ENCODE peak calls at places on chromosomes 13 and 19, in four cellular contexts. M, B, L and W are unnamed samples.
A peak's percentile ranks its signal among the peaks of the same experiment; 100 is the strongest.

GRCh38 chr19:3263866-3264265 is 39.4 kb downstream of the CELF5 start:
- DNase-seq in M (no peak), B (no peak), L (no peak), W (no peak)

GRCh38 chr19:5934779-5935472 is 20.9 kb downstream of the CAPS start:
- DNase-seq in L (peak; percentile 46), M (no peak), B (no peak), W (no peak)

GRCh38 chr19:35545855-35546381 is 492 bp downstream of the TMEM147 start:
- DNase-seq in B (peak; percentile 70), L (peak; percentile 47), M (no peak), W (no peak)

GRCh38 chr19:17743874-17744273 is 7.4 kb upstream of the FCHO1 start:
- DNase-seq in B (no peak), L (no peak), M (no peak), W (no peak)

GRCh38 chr19:43354305-43354627 is 780 bp downstream of the CD177 start:
- DNase-seq in B (no peak), L (no peak), M (peak; percentile 30), W (no peak)

GRCh38 chr13:48783181-48783630 is 129.5 kb downstream of the CYSLTR2 start:
- DNase-seq in M (peak; percentile 54), L (peak; percentile 58), B (peak; percentile 45), W (no peak)

GRCh38 chr13:81487151-81487550 is 1146.2 kb upstream of the SPRY2 start:
- DNase-seq in L (no peak), M (no peak), B (no peak), W (peak; percentile 15)

GRCh38 chr13:111859361-111860105 is 207.4 kb upstream of the SOX1 start:
- DNase-seq in M (no peak), L (no peak), B (no peak), W (no peak)

GRCh38 chr19:47447470-47448359 is 24.0 kb downstream of the SLC8A2 start:
- DNase-seq in M (no peak), L (peak; percentile 37), B (peak; percentile 35), W (no peak)

GRCh38 chr13:98401936-98402335 is 175.0 kb downstream of the STK24 start:
- DNase-seq in M (no peak), B (no peak), L (no peak), W (no peak)

GRCh38 chr19:20413705-20414104 is 151.9 kb downstream of the ZNF737 start:
- DNase-seq in M (no peak), L (no peak), B (no peak), W (no peak)

GRCh38 chr13:65414187-65414586 is 1815.9 kb downstream of the PCDH9 start:
- DNase-seq in L (no peak), B (no peak), M (no peak), W (no peak)

GRCh38 chr19:3642987-3643386 is 16.4 kb upstream of the CACTIN start:
- DNase-seq in M (no peak), B (no peak), L (no peak), W (no peak)

GRCh38 chr13:39712626-39713025 is 57.2 kb downstream of the COG6 start:
- DNase-seq in B (no peak), L (no peak), M (no peak), W (no peak)

GRCh38 chr19:56253737-56254136 is 18.8 kb upstream of the EDDM13 start:
- DNase-seq in L (no peak), B (no peak), M (no peak), W (peak; percentile 60)

GRCh38 chr13:99396446-99396845 is 89.2 kb upstream of the GPR183 start:
- DNase-seq in B (no peak), M (no peak), L (no peak), W (no peak)

GRCh38 chr13:41132512-41133152 is at the start of gene KBTBD6:
- DNase-seq in M (peak; percentile 97), L (peak; percentile 98), B (peak; percentile 91), W (peak; percentile 94)

GRCh38 chr19:28949027-28949426 is 263.9 kb downstream of the UQCRFS1 start:
- DNase-seq in B (no peak), L (no peak), M (no peak), W (no peak)
- TF ChIP-seq CTCF in B (no peak), L (no peak), M (no peak), W (no peak)

GRCh38 chr19:53431399-53432087 is at the start of gene ZNF761:
- DNase-seq in B (peak; percentile 99), M (peak; percentile 97), L (peak; percentile 94), W (peak; percentile 88)
- H3K4me3 ChIP-seq in B (peak within 1 kb of the TSS; percentile 91), M (peak within 1 kb of the TSS; percentile 70), L (peak within 1 kb of the TSS; percentile 72), W (peak within 1 kb of the TSS; percentile 80)

GRCh38 chr19:33699754-33700407 is 78.1 kb downstream of the CHST8 start:
- DNase-seq in L (no peak), B (no peak), M (no peak), W (no peak)
- TF ChIP-seq CTCF in L (no peak), B (no peak), M (no peak), W (no peak)

GRCh38 chr13:27961227-27962085 is 7.7 kb downstream of the CDX2 start:
- DNase-seq in M (no peak), B (no peak), L (no peak), W (no peak)

GRCh38 chr13:27959976-27960361 is 9.1 kb downstream of the CDX2 start:
- DNase-seq in M (no peak), B (no peak), L (no peak), W (no peak)

GRCh38 chr13:27958928-27959539 is 10.1 kb downstream of the CDX2 start:
- DNase-seq in B (no peak), M (no peak), L (no peak), W (no peak)

GRCh38 chr13:27962128-27962841 is 6.8 kb downstream of the CDX2 start:
- DNase-seq in B (no peak), M (no peak), L (no peak), W (no peak)

GRCh38 chr13:27960362-27961226 is 8.5 kb downstream of the CDX2 start:
- DNase-seq in B (peak; percentile 19), L (peak; percentile 37), M (peak; percentile 86), W (peak; percentile 22)
- H3K4me3 ChIP-seq in B (peak overlapping the region; percentile 39), L (peak overlapping the region; percentile 56), M (peak overlapping the region; percentile 48), W (peak overlapping the region; percentile 13)

DNA sequence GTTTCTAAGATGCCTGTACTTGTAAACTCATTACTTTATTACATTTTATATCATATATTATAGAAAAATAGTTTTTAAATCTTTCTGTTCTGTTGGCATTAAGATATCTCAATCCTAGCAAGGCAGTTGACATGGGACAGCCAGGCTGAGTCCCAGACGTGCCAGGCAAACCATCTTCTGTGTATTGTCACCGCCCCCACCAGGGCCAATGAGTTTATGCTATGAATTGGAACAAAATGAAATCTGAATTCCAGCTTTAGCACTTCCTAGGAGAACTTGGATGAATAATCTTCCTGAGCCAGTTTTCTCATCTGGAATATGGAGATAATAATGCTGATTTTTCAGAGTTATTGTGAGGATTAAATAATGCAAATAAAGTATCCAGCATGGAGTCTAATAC is 79.9 kb upstream of the GSX1 start:
- DNase-seq in L (no peak), B (no peak), M (peak; percentile 32), W (no peak)
- TF ChIP-seq CTCF in L (peak; percentile 34), B (peak; percentile 23), M (no peak), W (peak; percentile 29)

GRCh38 chr19:10768369-10768768 is 50.5 kb downstream of the DNM2 start:
- DNase-seq in M (no peak), B (no peak), L (no peak), W (no peak)
- H3K4me3 ChIP-seq in M (no peak overlapping the region), B (no peak overlapping the region), L (no peak overlapping the region), W (no peak overlapping the region)

GRCh38 chr13:66967825-66968597 is 262.1 kb downstream of the PCDH9 start:
- DNase-seq in B (no peak), L (no peak), M (no peak), W (no peak)
- TF ChIP-seq CTCF in B (no peak), L (no peak), M (no peak), W (no peak)